ENCODE peak calls at places on chromosome 7, in four cellular contexts. Q is mammary epithelial cell, F is Panc1, J is MM.1S. Z is an unnamed sample.

GRCh38 chr7:155886391-155887173 is 74.3 kb upstream of the SHH start:
- DNase-seq in J (no peak), F (no peak), Q (no peak), Z (no peak)

GRCh38 chr7:149302222-149302621 is 40.2 kb downstream of the ZNF783 start:
- DNase-seq in J (no peak), F (no peak), Q (no peak), Z (no peak)

GRCh38 chr7:129169705-129170319 is 18.6 kb upstream of the SMO start:
- DNase-seq in F (no peak), J (no peak), Q (no peak), Z (no peak)

GRCh38 chr7:85602196-85602595 is 415.3 kb upstream of the SEMA3D start:
- DNase-seq in J (no peak), Q (peak; percentile 23), F (no peak), Z (no peak)

GRCh38 chr7:27364344-27364758 is 121.7 kb downstream of the EVX1 start:
- DNase-seq in Q (peak; percentile 9), F (no peak), J (no peak), Z (peak; percentile 2)

GRCh38 chr7:132220060-132220459 is 356.2 kb downstream of the PLXNA4 start:
- DNase-seq in Q (no peak), F (no peak), J (no peak), Z (no peak)

GRCh38 chr7:83040454-83040853 is 122.2 kb downstream of the PCLO start:
- DNase-seq in F (no peak), Q (no peak), J (no peak), Z (no peak)

GRCh38 chr7:13262929-13263530 is 575.6 kb downstream of the ARL4A start:
- DNase-seq in F (no peak), Q (peak; percentile 10), J (peak; percentile 54), Z (no peak)

GRCh38 chr7:147833549-147833948 is 757.0 kb upstream of the C7orf33 start:
- DNase-seq in J (no peak), F (no peak), Q (no peak), Z (no peak)

GRCh38 chr7:76272872-76273271 is 29.6 kb upstream of the HSPB1 start:
- DNase-seq in Q (no peak), J (peak; percentile 13), F (no peak), Z (no peak)

GRCh38 chr7:66810716-66811115 is 70.2 kb downstream of the RABGEF1 start:
- DNase-seq in Q (no peak), J (no peak), F (no peak), Z (no peak)

GRCh38 chr7:1160665-1161010 is 642 bp upstream of the ZFAND2A start:
- DNase-seq in F (no peak), J (peak; percentile 13), Q (peak; percentile 5), Z (no peak)

GRCh38 chr7:55271069-55271468 is 94.1 kb upstream of the LANCL2 start:
- DNase-seq in J (no peak), Q (no peak), F (no peak), Z (no peak)
- TF ChIP-seq CTCF in J (peak; percentile 35), Q (peak; percentile 12), F (peak; percentile 74), Z (peak; percentile 56)

GRCh38 chr7:22093936-22094335 is 148.2 kb upstream of the CDCA7L start:
- DNase-seq in F (no peak), J (no peak), Q (no peak), Z (no peak)
- H3K4me3 ChIP-seq in F (no peak overlapping the region), J (no peak overlapping the region), Q (no peak overlapping the region), Z (no peak overlapping the region)

DNA sequence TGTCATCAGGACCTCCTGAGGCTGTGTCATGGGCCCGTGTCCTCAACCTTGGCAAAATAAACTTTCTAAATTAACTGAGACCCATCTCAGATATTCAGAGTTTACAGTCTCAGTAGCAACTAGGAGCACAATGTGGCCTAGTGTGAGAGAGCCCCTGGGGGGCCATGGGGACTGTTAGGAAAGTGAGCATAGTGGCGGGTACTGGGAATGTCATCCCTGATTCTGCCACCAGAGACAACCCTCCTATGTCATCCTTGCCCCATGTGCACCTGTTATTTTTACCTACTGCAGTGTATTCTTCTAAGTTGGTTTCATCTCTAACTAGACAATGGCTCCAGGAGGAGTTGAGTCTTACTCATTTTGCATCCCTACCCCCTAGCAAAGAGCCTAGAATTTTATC is 78.6 kb downstream of the CCDC71L start:
- DNase-seq in F (no peak), J (no peak), Q (no peak), Z (no peak)
- TF ChIP-seq CTCF in F (no peak), J (no peak), Q (no peak), Z (no peak)

GRCh38 chr7:30910369-30911073 is 1.1 kb upstream of the AQP1 start:
- DNase-seq in J (no peak), F (no peak), Q (no peak), Z (no peak)

GRCh38 chr7:30912454-30912985 is 867 bp downstream of the AQP1 start:
- DNase-seq in F (no peak), J (no peak), Q (no peak), Z (no peak)

GRCh38 chr7:30911133-30911532 is 520 bp upstream of the AQP1 start:
- DNase-seq in Q (no peak), J (no peak), F (no peak), Z (no peak)

GRCh38 chr7:30912021-30912420 is 368 bp downstream of the AQP1 start:
- DNase-seq in J (no peak), Q (no peak), F (no peak), Z (no peak)

DNA sequence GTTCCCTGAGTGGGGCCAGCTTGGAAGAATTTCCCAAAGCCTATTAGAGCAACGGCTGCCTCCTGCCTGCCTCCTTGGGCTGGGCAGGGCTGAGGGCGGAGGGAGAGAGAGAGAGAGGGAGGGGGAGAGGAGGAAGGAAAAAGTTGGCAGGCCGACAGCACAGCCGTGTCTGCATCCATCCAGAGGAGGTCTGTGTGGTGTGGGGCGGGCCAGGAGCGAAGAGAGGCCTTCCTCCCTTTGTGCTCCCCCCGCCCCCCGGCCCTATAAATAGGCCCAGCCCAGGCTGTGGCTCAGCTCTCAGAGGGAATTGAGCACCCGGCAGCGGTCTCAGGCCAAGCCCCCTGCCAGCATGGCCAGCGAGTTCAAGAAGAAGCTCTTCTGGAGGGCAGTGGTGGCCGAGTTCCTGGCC is at the start of gene AQP1:
- DNase-seq in F (no peak), J (no peak), Q (no peak), Z (no peak)
- H3K4me3 ChIP-seq in F (no peak within 1 kb of the TSS), J (no peak within 1 kb of the TSS), Q (no peak within 1 kb of the TSS), Z (no peak within 1 kb of the TSS)

GRCh38 chr7:15720849-15721471 is 34.5 kb upstream of the MEOX2 start:
- DNase-seq in Q (peak; percentile 13), J (peak; percentile 52), F (peak; percentile 2), Z (no peak)
- TF ChIP-seq CTCF in Q (peak; percentile 71), J (peak; percentile 71), F (peak; percentile 73), Z (peak; percentile 52)

DNA sequence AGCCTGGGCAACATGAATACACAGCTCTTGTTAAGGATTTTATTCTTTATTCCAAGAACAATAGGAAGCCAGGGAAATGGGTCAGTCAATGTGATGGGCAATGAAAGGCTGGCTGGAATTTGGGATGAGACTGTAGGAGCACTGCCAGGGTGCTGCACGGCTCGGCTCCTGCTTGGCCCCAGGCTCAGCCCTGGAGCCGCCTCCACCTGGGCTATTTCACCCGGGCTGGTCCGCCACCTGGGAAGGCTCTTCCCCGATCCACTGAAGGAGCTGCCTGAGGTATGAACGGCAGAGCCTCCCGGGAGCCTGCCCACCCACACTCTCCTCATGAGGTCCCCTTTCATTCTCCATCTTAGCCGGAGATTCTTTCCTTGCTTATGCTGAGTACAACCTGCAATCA is 80.4 kb upstream of the KMT2C start:
- DNase-seq in F (no peak), Q (no peak), J (no peak), Z (no peak)
- H3K4me3 ChIP-seq in F (no peak overlapping the region), Q (no peak overlapping the region), J (no peak overlapping the region), Z (no peak overlapping the region)

GRCh38 chr7:26151953-26152781 is at the start of gene NFE2L3:
- DNase-seq in Q (peak; percentile 65), F (no peak), J (peak; percentile 93), Z (no peak)
- TF ChIP-seq CTCF in Q (no peak), F (peak; percentile 39), J (no peak), Z (no peak)

GRCh38 chr7:32761451-32762320 is 129.9 kb downstream of the KBTBD2 start:
- DNase-seq in F (no peak), Q (no peak), J (no peak), Z (no peak)
- H3K4me3 ChIP-seq in F (no peak overlapping the region), Q (no peak overlapping the region), J (no peak overlapping the region), Z (peak overlapping the region; percentile 36)